ENCODE peak calls at places on chromosomes 2 and 18, in four cellular contexts. Z is nephron progenitor cell, O is PC-3, U is heart right ventricle. E is an unnamed sample.

GRCh38 chr2:47232738-47233415 is 77.8 kb upstream of the STPG4 start:
- DNase-seq in Z (no peak), U (no peak), O (peak; percentile 19), E (no peak)

GRCh38 chr2:240138275-240138984 is 2.0 kb downstream of the OTOS start:
- DNase-seq in Z (no peak), U (no peak), O (peak; percentile 79), E (no peak)

GRCh38 chr18:73990241-73990640 is 157.4 kb downstream of the FBXO15 start:
- DNase-seq in O (peak; percentile 14), U (no peak), Z (no peak), E (no peak)

GRCh38 chr2:89767581-89768435 is 1076.3 kb downstream of the RPIA start:
- DNase-seq in Z (no peak), U (peak; percentile 58), O (no peak), E (no peak)

GRCh38 chr18:37456873-37457272 is 108.7 kb downstream of the CELF4 start:
- DNase-seq in U (no peak), Z (no peak), O (no peak), E (no peak)

GRCh38 chr2:149388120-149388816 is 57.9 kb downstream of the LYPD6 start:
- DNase-seq in O (peak; percentile 17), U (no peak), Z (peak; percentile 18), E (no peak)

GRCh38 chr2:168697668-168698121 is 104.7 kb upstream of the NOSTRIN start:
- DNase-seq in Z (no peak), O (peak; percentile 41), U (no peak), E (no peak)

GRCh38 chr2:216312441-216312840 is 59.8 kb downstream of the MARCHF4 start:
- DNase-seq in U (no peak), Z (no peak), O (no peak), E (no peak)

GRCh38 chr18:3283908-3284307 is 22.0 kb downstream of the MYL12B start:
- DNase-seq in U (no peak), Z (peak; percentile 10), O (no peak), E (peak; percentile 42)

GRCh38 chr2:57776916-57777315 is 269.7 kb upstream of the VRK2 start:
- DNase-seq in Z (no peak), U (no peak), O (no peak), E (no peak)

GRCh38 chr18:24319757-24320156 is 77.9 kb downstream of the OSBPL1A start:
- DNase-seq in O (no peak), U (no peak), Z (no peak), E (no peak)

GRCh38 chr2:190984595-190984994 is 29.4 kb downstream of the STAT1 start:
- DNase-seq in U (no peak), Z (no peak), O (peak; percentile 58), E (no peak)

GRCh38 chr18:60022671-60023276 is 123.0 kb downstream of the PMAIP1 start:
- DNase-seq in Z (no peak), U (no peak), O (no peak), E (no peak)

DNA sequence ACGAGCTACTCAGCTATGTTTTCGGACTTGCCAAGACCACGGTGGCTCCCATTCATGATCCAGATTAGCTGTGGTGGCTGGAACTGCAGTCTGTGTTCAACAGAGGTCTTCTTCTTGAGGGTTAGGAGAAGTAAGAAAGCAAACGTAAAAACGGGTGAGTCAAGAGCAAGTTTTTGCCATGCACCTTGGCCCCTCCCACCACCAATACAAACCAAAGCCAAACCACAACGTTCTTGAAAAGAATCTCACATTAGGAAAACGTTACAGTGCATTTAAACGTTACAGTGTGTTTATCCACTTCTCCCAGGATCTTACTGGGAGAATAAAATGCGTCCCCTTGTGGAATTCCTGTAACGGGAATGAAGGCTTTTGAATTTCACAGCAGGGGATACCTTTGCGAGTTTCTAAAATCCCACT is 725 bp downstream of the FBXO48 start:
- DNase-seq in O (peak; percentile 75), Z (no peak), U (no peak), E (no peak)
- TF ChIP-seq CTCF in O (peak; percentile 46), Z (no peak), U (peak; percentile 21), E (no peak)

GRCh38 chr18:32847719-32848118 is 74.9 kb upstream of the KLHL14 start:
- DNase-seq in U (no peak), Z (peak; percentile 29), O (no peak), E (no peak)
- TF ChIP-seq CTCF in U (no peak), Z (no peak), O (no peak), E (no peak)

GRCh38 chr2:172783091-172783898 is 47.6 kb downstream of the RAPGEF4 start:
- DNase-seq in Z (peak; percentile 50), U (peak; percentile 5), O (peak; percentile 94), E (no peak)
- TF ChIP-seq CTCF in Z (no peak), U (peak; percentile 26), O (peak; percentile 62), E (no peak)

GRCh38 chr2:172095146-172095904 is 7.4 kb downstream of the DLX2 start:
- DNase-seq in O (peak; percentile 91), U (no peak), Z (no peak), E (peak; percentile 41)

GRCh38 chr2:172094319-172095145 is 8.2 kb downstream of the DLX2 start:
- DNase-seq in Z (no peak), U (no peak), O (peak; percentile 38), E (peak; percentile 33)

GRCh38 chr2:172096661-172097547 is 5.8 kb downstream of the DLX2 start:
- DNase-seq in O (peak; percentile 68), Z (no peak), U (no peak), E (peak; percentile 29)

GRCh38 chr2:172097557-172098131 is 5.1 kb downstream of the DLX2 start:
- DNase-seq in U (no peak), Z (no peak), O (peak; percentile 35), E (no peak)

GRCh38 chr2:172095905-172096660 is 6.6 kb downstream of the DLX2 start:
- DNase-seq in O (peak; percentile 60), Z (no peak), U (no peak), E (no peak)
- TF ChIP-seq CTCF in O (peak; percentile 59), Z (peak; percentile 14), U (no peak), E (no peak)

GRCh38 chr2:63124850-63125249 is 74.2 kb downstream of the OTX1 start:
- DNase-seq in Z (no peak), O (no peak), U (no peak), E (no peak)

GRCh38 chr2:63122921-63123320 is 72.3 kb downstream of the OTX1 start:
- DNase-seq in Z (no peak), U (no peak), O (no peak), E (no peak)

GRCh38 chr2:63124209-63124608 is 73.6 kb downstream of the OTX1 start:
- DNase-seq in Z (no peak), O (no peak), U (no peak), E (no peak)

DNA sequence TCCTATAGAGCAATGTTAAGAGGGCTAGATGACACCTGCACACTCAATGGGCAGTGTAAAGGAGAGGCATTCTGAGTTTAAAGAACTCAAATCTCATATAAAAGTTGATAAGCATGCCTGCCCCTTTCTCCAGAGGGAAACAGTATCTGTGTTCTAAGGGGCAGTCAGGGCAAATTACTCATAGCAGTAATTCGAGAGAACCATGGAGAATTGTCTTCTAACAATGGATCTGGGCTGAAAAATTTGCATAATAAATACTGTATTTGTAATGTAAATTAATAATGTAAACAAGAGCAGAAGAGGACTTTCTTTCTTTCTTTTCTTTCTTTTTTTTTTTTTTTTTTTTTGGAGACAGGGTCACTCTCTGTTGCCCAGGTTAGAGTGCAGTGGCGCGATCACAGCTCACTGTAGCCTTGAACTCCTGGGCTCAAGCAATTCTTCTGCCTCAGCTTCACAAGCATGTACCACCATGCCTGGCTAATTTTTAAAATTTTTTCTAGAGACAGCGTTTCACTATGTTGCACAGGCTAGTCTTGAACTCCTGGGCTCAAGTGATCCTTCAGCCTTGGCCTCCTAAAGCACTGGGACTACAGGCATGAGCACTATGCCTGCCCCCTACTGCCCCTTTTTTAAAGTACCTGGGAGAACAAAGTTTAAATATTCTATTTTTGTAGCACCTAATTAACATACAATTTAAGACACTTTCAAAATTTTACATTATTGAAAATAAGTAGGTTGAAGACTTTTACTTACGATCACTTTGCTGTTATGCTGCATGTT is 70.6 kb downstream of the OTX1 start:
- DNase-seq in U (no peak), O (no peak), Z (no peak), E (no peak)
- TF ChIP-seq CTCF in U (no peak), O (peak; percentile 35), Z (no peak), E (no peak)

GRCh38 chr2:33775306-33775705 is 176.2 kb upstream of the FAM98A start:
- DNase-seq in U (no peak), O (no peak), Z (no peak), E (no peak)
- TF ChIP-seq CTCF in U (no peak), O (no peak), Z (no peak), E (no peak)

E was measured in glutamatergic neuron.